ENCODE peak calls at places on chromosomes 5 and 9, in ten cellular contexts. S is GM13976, N is psoas muscle, K is fibroblast of pulmonary artery, T is body of pancreas, W is natural killer cell, O is colonic mucosa, A is breast epithelium, C is fibroblast of the aortic adventitia, F is progenitor cell of endocrine pancreas. L is an unnamed sample.
A peak's percentile ranks its signal among the peaks of the same experiment; 100 is the strongest.

GRCh38 chr9:120946259-120946658 is 19.7 kb upstream of the TRAF1 start:
- DNase-seq in S (no peak), N (no peak), K (peak; percentile 54), T (no peak), W (no peak), O (no peak), A (no peak), C (peak; percentile 83), F (no peak), L (no peak)

GRCh38 chr9:33414263-33414662 is 11.9 kb upstream of the AQP7 start:
- DNase-seq in S (peak; percentile 49), N (no peak), K (no peak), T (no peak), W (no peak), O (no peak), A (no peak), C (no peak), F (no peak), L (peak; percentile 75)

GRCh38 chr9:86974421-86974820 is 27.1 kb upstream of the GAS1 start:
- DNase-seq in S (no peak), N (no peak), K (no peak), T (no peak), W (no peak), O (no peak), A (no peak), C (no peak), F (no peak), L (no peak)

GRCh38 chr5:139644001-139644456 is 4.1 kb upstream of the CXXC5 start:
- DNase-seq in S (no peak), N (no peak), K (no peak), T (peak; percentile 18), W (no peak), O (peak; percentile 48), A (peak; percentile 16), C (no peak), F (no peak), L (no peak)

GRCh38 chr5:100131161-100131560 is 404.0 kb upstream of the FAM174A start:
- DNase-seq in S (no peak), N (no peak), K (no peak), T (no peak), W (no peak), O (no peak), A (no peak), C (no peak), F (no peak), L (no peak)

GRCh38 chr9:98037362-98037761 is 19.2 kb upstream of the NANS start:
- DNase-seq in S (no peak), N (peak; percentile 38), K (peak; percentile 67), T (no peak), W (no peak), O (no peak), A (no peak), C (no peak), F (no peak), L (peak; percentile 31)

GRCh38 chr9:115715656-115716055 is 437.9 kb upstream of the PAPPA start:
- DNase-seq in S (no peak), N (no peak), K (peak; percentile 19), T (no peak), W (no peak), O (no peak), A (no peak), C (peak; percentile 29), F (no peak), L (no peak)

GRCh38 chr9:92724528-92725265 is 39.9 kb downstream of the BICD2 start:
- DNase-seq in S (no peak), N (no peak), K (no peak), T (peak; percentile 6), W (no peak), O (peak; percentile 10), A (peak; percentile 12), C (no peak), F (no peak), L (peak; percentile 25)

GRCh38 chr9:37790096-37790495 is 5.2 kb upstream of the EXOSC3 start:
- DNase-seq in S (no peak), N (no peak), K (no peak), T (no peak), W (no peak), O (no peak), A (no peak), C (no peak), F (no peak), L (no peak)

GRCh38 chr9:37787059-37787458 is 2.2 kb upstream of the EXOSC3 start:
- DNase-seq in S (peak; percentile 26), N (no peak), K (no peak), T (no peak), W (no peak), O (peak; percentile 39), A (no peak), C (no peak), F (no peak), L (peak; percentile 75)

GRCh38 chr9:37788328-37788727 is 3.5 kb upstream of the EXOSC3 start:
- DNase-seq in S (no peak), N (no peak), K (no peak), T (no peak), W (no peak), O (no peak), A (no peak), C (no peak), F (no peak), L (no peak)

GRCh38 chr9:37784291-37784639 is 599 bp downstream of the EXOSC3 start:
- DNase-seq in S (no peak), N (no peak), K (no peak), T (no peak), W (no peak), O (no peak), A (no peak), C (no peak), F (no peak), L (no peak)

DNA sequence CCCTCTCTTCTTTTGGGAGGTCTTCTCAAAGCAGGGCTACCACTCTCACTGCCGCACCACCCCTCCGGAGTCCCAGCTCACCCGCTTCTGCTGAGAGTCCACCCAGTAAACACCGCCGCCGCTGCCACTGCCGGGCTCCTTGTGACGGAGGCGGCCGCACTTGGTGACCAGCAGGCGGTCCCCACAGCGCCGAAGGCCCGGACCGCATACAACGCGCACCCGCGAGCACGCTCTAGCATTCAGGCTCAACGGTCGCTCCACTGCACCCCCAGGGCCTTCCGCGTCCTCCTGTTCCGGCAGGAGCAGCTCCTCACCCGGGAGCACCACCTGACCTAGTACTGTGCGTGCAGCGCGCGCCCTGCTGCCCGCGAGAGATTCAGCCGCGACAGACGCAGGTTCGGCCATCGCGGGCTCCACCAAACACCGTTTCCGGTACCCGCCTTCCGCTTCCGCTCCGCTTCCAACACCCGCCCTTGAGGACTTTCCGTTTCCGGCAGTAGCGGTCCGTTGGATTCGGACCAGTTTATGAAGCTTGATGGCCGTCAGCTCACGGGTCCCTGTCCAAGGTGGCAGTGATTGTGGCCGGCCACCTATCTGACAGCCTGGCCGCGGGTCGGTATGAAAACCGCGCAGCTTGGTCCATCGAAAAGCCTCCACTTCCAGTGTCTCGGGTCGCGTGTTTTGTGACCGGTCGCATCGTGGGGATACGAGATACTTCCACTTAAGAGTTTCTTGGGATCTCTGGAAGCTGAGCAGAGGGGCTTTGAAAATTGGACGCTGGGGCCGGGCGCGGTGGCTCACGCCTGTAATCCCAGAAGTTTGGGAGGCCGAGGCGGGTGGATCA is at the start of gene EXOSC3:
- DNase-seq in S (peak; percentile 91), N (peak; percentile 91), K (peak; percentile 91), T (peak; percentile 86), W (peak; percentile 81), O (peak; percentile 92), A (peak; percentile 71), C (peak; percentile 86), F (peak; percentile 71), L (peak; percentile 92)
- TF ChIP-seq CTCF in S (no peak), N (peak; percentile 20), K (no peak), T (peak; percentile 9), W (no peak), O (no peak), A (no peak), C (no peak), F (peak; percentile 36), L (peak; percentile 26)

GRCh38 chr9:105319514-105319863 is 75.0 kb downstream of the SLC44A1 start:
- DNase-seq in S (no peak), N (no peak), K (no peak), T (no peak), W (no peak), O (no peak), A (no peak), C (no peak), F (no peak), L (no peak)

GRCh38 chr9:105313238-105313637 is 68.8 kb downstream of the SLC44A1 start:
- DNase-seq in S (no peak), N (no peak), K (no peak), T (no peak), W (no peak), O (no peak), A (no peak), C (no peak), F (no peak), L (no peak)

GRCh38 chr9:105320568-105320967 is 76.1 kb downstream of the SLC44A1 start:
- DNase-seq in S (no peak), N (no peak), K (no peak), T (no peak), W (no peak), O (no peak), A (no peak), C (no peak), F (no peak), L (no peak)

GRCh38 chr9:105316703-105317102 is 72.3 kb downstream of the SLC44A1 start:
- DNase-seq in S (no peak), N (no peak), K (no peak), T (no peak), W (no peak), O (no peak), A (no peak), C (no peak), F (no peak), L (no peak)

DNA sequence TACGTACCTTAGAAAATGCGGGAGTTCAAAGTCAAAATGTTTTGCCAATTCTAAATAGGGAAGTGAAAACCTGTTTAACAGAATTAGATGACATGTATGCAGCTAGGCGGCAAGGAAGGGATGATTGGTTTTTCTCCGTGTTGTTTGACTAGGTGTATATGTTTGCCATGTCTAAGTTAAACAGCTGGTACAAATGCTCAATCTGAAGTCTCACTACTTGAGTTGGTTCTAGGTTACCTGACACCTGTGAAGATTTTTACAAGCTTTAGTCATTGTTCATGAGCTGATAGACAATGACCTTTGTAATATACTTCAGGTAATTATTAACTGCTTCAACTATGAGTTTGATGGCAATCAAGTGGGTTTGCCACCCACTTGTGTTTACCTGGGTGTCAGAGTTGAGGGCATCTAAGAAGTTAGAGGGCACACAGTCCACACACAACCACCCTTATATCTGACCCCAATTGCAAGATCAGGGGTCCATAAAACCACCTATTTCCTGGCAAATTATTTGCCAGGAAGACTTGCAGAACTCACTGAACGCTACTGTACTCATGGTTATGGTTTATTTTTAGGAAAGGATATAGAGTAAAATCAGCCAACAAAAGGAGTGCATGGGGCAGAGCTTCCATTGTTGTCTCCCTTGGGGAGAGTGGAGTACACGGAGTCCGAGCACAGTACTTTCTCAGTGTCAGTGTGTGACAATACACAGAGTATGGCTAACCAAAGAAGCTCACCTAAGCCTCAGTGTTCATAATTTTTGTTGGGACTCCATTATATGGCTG is 74.5 kb downstream of the SLC44A1 start:
- DNase-seq in S (no peak), N (no peak), K (no peak), T (no peak), W (no peak), O (peak; percentile 56), A (no peak), C (no peak), F (no peak), L (no peak)
- TF ChIP-seq CTCF in S (no peak), N (no peak), K (no peak), T (peak; percentile 19), W (no peak), O (no peak), A (no peak), C (no peak), F (no peak), L (no peak)

DNA sequence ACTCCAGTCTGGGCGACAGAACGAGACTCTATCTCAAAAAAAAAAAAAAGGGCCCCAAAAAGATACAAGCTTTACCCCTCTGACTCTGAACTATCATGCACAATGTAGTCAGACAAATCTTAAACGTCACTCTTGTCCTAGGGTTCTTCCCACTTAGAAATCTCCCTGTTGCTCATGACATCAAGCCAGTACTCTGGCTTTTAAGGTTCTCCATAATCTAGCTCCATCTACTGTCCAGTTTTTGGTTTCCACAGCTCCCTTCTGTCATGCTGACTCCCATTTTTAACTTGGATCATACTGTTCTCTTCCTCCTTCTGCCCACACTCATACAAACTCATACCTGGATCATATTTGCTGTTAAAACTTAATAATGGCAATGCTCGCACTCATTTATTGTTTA is 156.7 kb upstream of the TLX3 start:
- DNase-seq in S (no peak), N (no peak), K (peak; percentile 41), T (no peak), W (no peak), O (no peak), A (no peak), C (peak; percentile 2), F (no peak), L (no peak)
- TF ChIP-seq CTCF in S (no peak), N (no peak), K (peak; percentile 33), T (no peak), W (no peak), O (no peak), A (no peak), C (no peak), F (no peak), L (no peak)

GRCh38 chr5:16812911-16813310 is 123.2 kb downstream of the MYO10 start:
- DNase-seq in S (no peak), N (no peak), K (peak; percentile 57), T (peak; percentile 77), W (no peak), O (peak; percentile 54), A (peak; percentile 28), C (peak; percentile 93), F (no peak), L (no peak)
- TF ChIP-seq CTCF in S (no peak), N (no peak), K (no peak), T (peak; percentile 41), W (no peak), O (no peak), A (no peak), C (peak; percentile 33), F (no peak), L (no peak)

L was measured in upper lobe of left lung.